ENCODE peak calls at places on chromosome 18, in four cellular contexts. O is sigmoid colon, Y is psoas muscle, R is cardiac muscle cell. L is an unnamed sample.
A peak's percentile ranks its signal among the peaks of the same experiment; 100 is the strongest.

GRCh38 chr18:69958422-69958821 is 10.7 kb upstream of the CD226 start:
- DNase-seq in R (no peak), Y (no peak), O (no peak), L (no peak)

GRCh38 chr18:72700961-72701710 is 157.0 kb upstream of the CBLN2 start:
- DNase-seq in R (peak; percentile 44), O (no peak), Y (no peak), L (no peak)

GRCh38 chr18:48885951-48886400 is 64.8 kb downstream of the SMAD7 start:
- DNase-seq in R (no peak), O (peak; percentile 20), Y (no peak), L (no peak)

GRCh38 chr18:3037423-3037915 is 24.5 kb upstream of the LPIN2 start:
- DNase-seq in R (no peak), Y (no peak), O (no peak), L (no peak)

GRCh38 chr18:36465970-36466369 is 168.5 kb downstream of the FHOD3 start:
- DNase-seq in R (no peak), Y (no peak), O (no peak), L (no peak)

GRCh38 chr18:51936115-51936514 is 403.9 kb upstream of the DCC start:
- DNase-seq in O (no peak), Y (no peak), R (no peak), L (no peak)

GRCh38 chr18:53268455-53268854 is 928.5 kb downstream of the DCC start:
- DNase-seq in O (no peak), R (no peak), Y (no peak), L (no peak)

GRCh38 chr18:28338316-28338715 is 161.4 kb upstream of the CDH2 start:
- DNase-seq in Y (no peak), O (no peak), R (no peak), L (no peak)

GRCh38 chr18:26004827-26005226 is 85.6 kb downstream of the SS18 start:
- DNase-seq in Y (no peak), R (no peak), O (no peak), L (no peak)

GRCh38 chr18:41745166-41746049 is 209.6 kb upstream of the PIK3C3 start:
- DNase-seq in Y (no peak), R (peak; percentile 77), O (no peak), L (peak; percentile 16)

GRCh38 chr18:31156831-31157763 is 5.6 kb downstream of the DSC1 start:
- DNase-seq in Y (no peak), R (no peak), O (no peak), L (no peak)

GRCh38 chr18:51666717-51667320 is 469.3 kb upstream of the MEX3C start:
- DNase-seq in O (peak; percentile 68), Y (peak; percentile 49), R (peak; percentile 80), L (peak; percentile 20)

GRCh38 chr18:44290366-44290855 is 390.3 kb upstream of the SETBP1 start:
- DNase-seq in O (no peak), Y (no peak), R (peak; percentile 39), L (no peak)

GRCh38 chr18:3889803-3890202 is 439.8 kb downstream of the TGIF1 start:
- DNase-seq in O (no peak), R (no peak), Y (no peak), L (no peak)

GRCh38 chr18:61216086-61216485 is 117.1 kb upstream of the CDH20 start:
- DNase-seq in R (no peak), O (no peak), Y (no peak), L (no peak)

GRCh38 chr18:63832470-63832869 is 55.0 kb upstream of the SERPINB2 start:
- DNase-seq in O (no peak), Y (no peak), R (no peak), L (no peak)

GRCh38 chr18:24677011-24677410 is 216.6 kb downstream of the HRH4 start:
- DNase-seq in O (no peak), R (no peak), Y (no peak), L (no peak)

GRCh38 chr18:61929881-61930640 is 37.3 kb upstream of the RNF152 start:
- DNase-seq in O (no peak), Y (no peak), R (no peak), L (no peak)

GRCh38 chr18:47490882-47491281 is 239.4 kb upstream of the SKOR2 start:
- DNase-seq in O (no peak), R (no peak), Y (no peak), L (no peak)

GRCh38 chr18:7334973-7335568 is 104.2 kb downstream of the LRRC30 start:
- DNase-seq in O (no peak), R (no peak), Y (no peak), L (no peak)

GRCh38 chr18:24026457-24026856 is 11.9 kb downstream of the TTC39C start:
- DNase-seq in O (no peak), Y (no peak), R (no peak), L (no peak)

GRCh38 chr18:35456181-35456850 is 41.4 kb downstream of the INO80C start:
- DNase-seq in Y (no peak), O (no peak), R (no peak), L (no peak)

GRCh38 chr18:79952457-79952995 is 1.1 kb upstream of the SLC66A2 start:
- DNase-seq in Y (peak; percentile 56), O (no peak), R (no peak), L (no peak)

GRCh38 chr18:79952996-79953559 is 1.6 kb upstream of the SLC66A2 start:
- DNase-seq in O (peak; percentile 55), Y (peak; percentile 36), R (peak; percentile 47), L (no peak)

GRCh38 chr18:79950440-79951341 is 762 bp downstream of the SLC66A2 start:
- DNase-seq in Y (peak; percentile 78), O (peak; percentile 67), R (peak; percentile 62), L (no peak)

GRCh38 chr18:79949571-79950439 is 1.6 kb downstream of the SLC66A2 start:
- DNase-seq in Y (peak; percentile 68), R (no peak), O (peak; percentile 69), L (peak; percentile 60)

DNA sequence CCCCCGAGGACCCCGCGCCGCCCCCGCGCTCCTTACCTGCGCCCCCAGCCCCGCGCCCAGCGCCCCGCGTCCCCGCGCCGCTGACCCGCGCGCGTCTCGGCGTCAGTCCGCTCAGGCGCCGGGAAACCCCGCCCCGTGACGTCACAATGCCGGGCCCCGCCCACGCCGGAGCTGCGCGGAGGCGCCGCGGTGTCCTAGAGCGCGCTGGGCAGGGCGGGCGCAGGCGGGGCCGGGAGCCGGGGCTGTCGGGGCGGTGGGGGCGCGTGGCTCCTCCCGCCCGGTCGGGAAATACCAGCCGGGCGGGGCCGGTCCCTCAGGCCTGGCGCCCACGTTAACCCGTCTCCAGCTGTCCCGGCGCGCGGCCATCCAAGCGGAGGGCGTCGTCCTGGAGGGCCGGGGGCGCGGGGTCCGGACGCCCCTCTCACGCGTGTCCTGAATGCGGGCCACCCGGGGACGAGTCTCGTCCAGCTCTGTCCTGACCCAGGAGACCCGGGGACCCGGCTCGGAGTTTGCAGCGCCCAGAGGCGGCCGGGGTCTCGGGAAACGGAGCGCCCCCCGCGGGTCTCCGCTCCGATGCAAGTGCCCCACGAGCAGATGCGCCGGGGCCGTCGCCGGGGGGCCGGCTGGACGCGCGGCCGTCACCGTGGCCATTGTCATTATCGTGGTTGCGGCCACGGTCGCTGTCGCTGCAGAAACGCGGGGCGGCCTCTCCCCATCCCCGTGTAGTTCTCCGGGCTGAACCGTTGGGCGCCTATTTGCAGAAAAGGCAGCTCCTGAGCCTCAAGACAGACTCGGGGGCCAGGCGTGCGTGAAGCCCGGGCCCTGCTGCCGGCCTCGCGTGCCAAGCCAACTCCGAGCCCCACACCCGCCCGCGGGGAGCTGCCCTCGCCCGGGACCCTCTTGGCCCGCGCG is at the start of gene SLC66A2:
- DNase-seq in Y (peak; percentile 97), R (peak; percentile 91), O (peak; percentile 94), L (peak; percentile 94)
- H3K4me1 ChIP-seq in Y (peaks cover 33% of the 10 kb centered on the region), R (peaks cover 7% of the 10 kb centered on the region), O (peaks cover 24% of the 10 kb centered on the region), L (peaks cover 51% of the 10 kb centered on the region)

GRCh38 chr18:46336278-46337205 is 232.4 kb downstream of the HAUS1 start:
- DNase-seq in O (peak; percentile 50), R (no peak), Y (peak; percentile 12), L (no peak)

GRCh38 chr18:46334200-46334553 is 230.0 kb downstream of the HAUS1 start:
- DNase-seq in O (peak; percentile 50), Y (no peak), R (no peak), L (no peak)

GRCh38 chr18:46337206-46337710 is 233.1 kb downstream of the HAUS1 start:
- DNase-seq in Y (no peak), O (peak; percentile 14), R (no peak), L (no peak)

GRCh38 chr18:46333371-46334199 is 229.4 kb downstream of the HAUS1 start:
- DNase-seq in O (peak; percentile 56), Y (peak; percentile 60), R (peak; percentile 74), L (peak; percentile 45)

DNA sequence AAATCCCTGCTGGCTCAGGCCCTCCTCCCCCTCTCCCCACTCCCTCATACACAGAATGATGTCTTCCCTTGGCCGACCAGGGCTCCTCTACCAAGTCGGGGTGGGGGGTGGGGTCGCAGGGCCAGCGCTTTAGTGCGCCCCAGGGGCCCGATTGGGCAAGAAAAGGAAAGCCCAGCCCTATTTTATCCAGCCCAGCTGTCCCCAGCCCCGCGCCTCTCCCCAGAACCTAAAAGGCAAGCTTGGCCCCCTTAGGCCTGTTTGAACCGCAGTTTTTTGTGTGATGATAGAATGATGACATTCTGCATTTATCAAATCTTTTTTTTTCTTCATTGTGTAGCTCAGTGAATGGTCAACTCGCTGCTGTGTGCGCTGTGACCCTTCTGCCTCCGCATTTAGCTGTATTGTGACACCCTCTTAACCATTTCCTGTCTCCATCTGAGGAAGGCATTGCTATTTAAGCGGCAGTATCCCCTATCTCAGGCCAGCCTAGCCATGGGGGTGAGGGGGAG is 231.4 kb downstream of the HAUS1 start:
- DNase-seq in R (peak; percentile 53), Y (peak; percentile 49), O (peak; percentile 58), L (peak; percentile 28)
- H3K4me3 ChIP-seq in R (peak overlapping the region; percentile 99), Y (peak overlapping the region; percentile 43), O (no peak overlapping the region), L (peak overlapping the region; percentile 79)

DNA sequence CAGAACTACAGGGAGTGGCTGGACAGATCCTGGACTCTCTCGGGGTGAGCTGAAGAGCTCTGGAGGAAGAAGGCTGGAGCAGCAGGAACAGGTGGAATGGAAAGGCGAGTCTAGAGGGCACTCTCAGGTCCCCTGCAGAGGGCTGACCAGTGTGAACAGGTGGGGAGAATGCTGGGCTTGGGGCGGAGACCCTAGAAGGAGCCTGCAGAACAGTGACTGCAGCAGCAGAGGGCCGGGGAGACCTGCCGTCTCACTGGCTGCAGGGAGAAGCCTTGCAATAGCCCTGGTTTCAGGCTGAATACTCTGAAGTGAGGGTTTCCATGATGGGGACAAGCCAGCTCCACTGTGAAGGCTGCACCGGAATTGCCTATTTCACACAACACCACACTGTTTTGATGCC is 626.7 kb upstream of the SALL3 start:
- DNase-seq in R (peak; percentile 6), Y (no peak), O (no peak), L (no peak)
- TF ChIP-seq CTCF in R (no peak), Y (no peak), O (no peak), L (no peak)

GRCh38 chr18:9106094-9106493 is 3.6 kb downstream of the NDUFV2 start:
- DNase-seq in O (no peak), Y (no peak), R (no peak), L (no peak)

GRCh38 chr18:9106800-9107574 is 4.5 kb downstream of the NDUFV2 start:
- DNase-seq in Y (no peak), R (no peak), O (no peak), L (no peak)

GRCh38 chr18:9113468-9114149 is 11.1 kb downstream of the NDUFV2 start:
- DNase-seq in R (no peak), O (no peak), Y (no peak), L (no peak)

GRCh38 chr18:9108911-9109310 is 6.4 kb downstream of the NDUFV2 start:
- DNase-seq in R (no peak), O (no peak), Y (no peak), L (no peak)

DNA sequence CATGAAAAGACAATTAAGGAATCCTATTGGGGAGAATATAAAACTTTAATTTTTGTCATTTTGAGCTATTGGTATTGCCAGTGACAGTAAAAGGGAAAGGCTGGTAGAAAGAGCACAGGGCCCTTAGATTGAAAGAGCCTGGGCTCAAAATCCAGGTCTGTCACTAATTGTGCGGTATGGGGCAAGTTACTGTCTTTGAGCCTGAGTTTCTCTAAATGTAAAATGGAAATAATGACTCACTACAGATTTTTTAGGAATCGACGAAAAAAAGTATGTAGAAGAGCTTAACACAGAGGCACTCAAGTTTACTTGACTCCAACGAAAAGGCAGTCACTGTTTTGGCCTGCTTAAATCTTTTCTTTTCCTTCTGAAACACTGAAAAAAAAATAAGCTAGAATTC is 7.0 kb downstream of the NDUFV2 start:
- DNase-seq in Y (no peak), O (no peak), R (no peak), L (no peak)
- H3K4me1 ChIP-seq in Y (peaks cover 91% of the 10 kb centered on the region), O (peaks cover 95% of the 10 kb centered on the region), R (peaks cover 56% of the 10 kb centered on the region), L (peaks cover 98% of the 10 kb centered on the region)

L was measured in left ventricle myocardium inferior.